ENCODE peak calls at places on chromosomes 12 and 14, in four cellular contexts. E is HCT116, S is H1, A is K562. L is an unnamed sample.

GRCh38 chr12:72271741-72272661 is at the start of gene TRHDE:
- DNase-seq in S (no peak), A (no peak), E (no peak), L (no peak)

GRCh38 chr14:61472801-61473376 is 151.5 kb downstream of the PRKCH start:
- DNase-seq in A (no peak), S (no peak), E (no peak), L (no peak)

GRCh38 chr12:93536766-93537515 is 35.5 kb upstream of the SOCS2 start:
- DNase-seq in E (no peak), A (no peak), S (no peak), L (peak)

GRCh38 chr14:64826845-64827244 is 52.9 kb downstream of the SPTB start:
- DNase-seq in E (no peak), S (no peak), A (no peak), L (no peak)

GRCh38 chr12:49776413-49776812 is 35.1 kb downstream of the TMBIM6 start:
- DNase-seq in E (peak), A (peak), S (peak), L (no peak)

GRCh38 chr14:57575482-57575881 is 81.8 kb upstream of the CCDC198 start:
- DNase-seq in S (no peak), E (no peak), A (no peak), L (no peak)

GRCh38 chr14:105144666-105145380 is 23.8 kb downstream of the JAG2 start:
- DNase-seq in A (no peak), S (no peak), E (no peak), L (no peak)

GRCh38 chr12:122646568-122647220 is 56.5 kb downstream of the HCAR2 start:
- DNase-seq in A (no peak), E (no peak), S (no peak), L (peak)

GRCh38 chr12:63098851-63099250 is 52.1 kb downstream of the AVPR1A start:
- DNase-seq in S (no peak), A (peak), E (no peak), L (no peak)

DNA sequence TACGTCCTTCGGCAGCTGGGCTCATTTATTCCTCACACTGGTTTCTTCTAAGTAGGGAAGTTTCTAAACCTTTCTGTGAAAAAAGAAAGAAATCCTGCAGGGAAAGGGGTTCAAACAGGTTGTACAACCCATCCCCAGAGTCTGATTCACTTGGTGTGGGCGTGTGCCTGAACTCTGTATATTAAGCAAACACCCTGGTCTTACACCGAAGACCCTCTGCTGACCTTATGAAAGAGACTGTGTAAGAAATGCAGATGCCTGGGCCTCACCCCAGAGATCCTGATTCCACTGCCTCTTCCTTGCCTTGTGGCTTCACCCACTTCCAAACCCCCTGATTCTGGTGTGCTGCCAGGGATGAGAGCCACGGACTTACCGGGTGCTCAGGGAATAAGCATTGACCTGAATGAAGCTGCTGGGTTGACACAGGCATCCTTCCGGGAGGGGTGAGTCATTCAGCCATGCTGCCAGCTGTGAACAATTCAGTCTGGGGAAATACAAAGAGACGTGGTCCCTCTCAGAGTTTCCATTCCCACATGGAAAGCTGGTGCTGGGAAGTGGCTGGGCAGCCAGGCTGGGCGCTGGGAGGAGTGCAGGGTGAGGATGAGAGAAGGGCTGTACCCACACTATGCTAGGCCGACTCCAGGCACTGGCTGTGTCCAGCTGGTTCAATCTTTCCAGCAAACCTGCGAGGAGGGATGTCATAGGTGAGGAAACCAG is 26.5 kb upstream of the ACTN1 start:
- DNase-seq in E (peak), A (no peak), S (no peak), L (no peak)
- TF ChIP-seq EGR1 in E (peak), A (peak), S (no peak), L (no peak)

GRCh38 chr14:67541448-67542387 is 8.6 kb downstream of the PLEKHH1 start:
- DNase-seq in A (peak), E (no peak), S (no peak), L (no peak)
- TF ChIP-seq EGR1 in A (peak), E (no peak), S (no peak), L (no peak)

GRCh38 chr14:71885301-71885700 is 46.9 kb upstream of the RGS6 start:
- DNase-seq in A (no peak), E (no peak), S (no peak), L (no peak)
- TF ChIP-seq EGR1 in A (no peak), E (no peak), S (no peak), L (no peak)

GRCh38 chr12:1457901-1458300 is 136.5 kb downstream of the FBXL14 start:
- DNase-seq in S (no peak), E (no peak), A (no peak), L (no peak)
- TF ChIP-seq EGR1 in S (no peak), E (no peak), A (no peak), L (no peak)

GRCh38 chr12:109725321-109726105 is 11.9 kb downstream of the FAM222A start:
- DNase-seq in A (no peak), E (no peak), S (no peak), L (no peak)

GRCh38 chr12:109726106-109726497 is 12.5 kb downstream of the FAM222A start:
- DNase-seq in A (no peak), S (no peak), E (no peak), L (no peak)

GRCh38 chr12:109723311-109723791 is 9.7 kb downstream of the FAM222A start:
- DNase-seq in E (no peak), S (no peak), A (no peak), L (no peak)

GRCh38 chr12:109722753-109723109 is 9.1 kb downstream of the FAM222A start:
- DNase-seq in S (no peak), A (no peak), E (no peak), L (no peak)

DNA sequence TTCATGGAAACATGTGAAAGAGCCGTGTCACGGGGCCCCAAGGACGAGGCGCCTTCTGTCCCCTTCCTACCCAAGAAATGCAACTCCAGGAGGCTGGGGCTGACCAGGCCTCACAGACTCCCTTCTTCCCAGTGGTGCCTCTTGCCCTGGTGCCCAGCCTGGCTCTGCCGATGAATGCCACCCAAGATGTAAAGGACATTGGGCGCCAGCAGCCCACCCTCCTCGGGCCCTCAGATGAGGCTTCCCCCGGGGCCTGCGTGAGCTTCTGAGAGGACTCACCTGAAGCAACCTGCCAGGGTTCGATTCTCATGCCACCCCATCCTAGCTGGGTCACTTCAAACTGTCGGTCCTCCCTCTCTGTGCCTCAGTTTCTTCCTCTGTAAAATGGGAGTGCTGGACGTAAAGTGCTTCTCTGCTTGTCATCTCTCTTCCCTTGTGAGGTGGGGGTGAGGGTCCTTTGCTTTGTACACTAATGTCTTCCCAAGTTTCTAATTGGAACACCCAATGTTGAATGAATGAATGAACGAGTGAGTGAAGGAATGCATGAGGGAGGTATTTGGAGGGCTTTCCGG is 10.8 kb downstream of the FAM222A start:
- DNase-seq in S (no peak), E (no peak), A (no peak), L (no peak)
- TF ChIP-seq EGR1 in S (no peak), E (no peak), A (no peak), L (no peak)

GRCh38 chr14:101839661-101840060 is 78.2 kb downstream of the PPP2R5C start:
- DNase-seq in E (no peak), S (no peak), A (no peak), L (no peak)

GRCh38 chr14:101840649-101841365 is 79.3 kb downstream of the PPP2R5C start:
- DNase-seq in S (no peak), E (no peak), A (no peak), L (no peak)

GRCh38 chr14:101836131-101836530 is 74.6 kb downstream of the PPP2R5C start:
- DNase-seq in S (no peak), A (no peak), E (no peak), L (no peak)

GRCh38 chr14:101839236-101839635 is 77.7 kb downstream of the PPP2R5C start:
- DNase-seq in S (no peak), A (no peak), E (no peak), L (peak)

GRCh38 chr14:101838476-101838875 is 77.0 kb downstream of the PPP2R5C start:
- DNase-seq in E (no peak), A (no peak), S (no peak), L (no peak)
- TF ChIP-seq EGR1 in E (no peak), A (no peak), S (no peak), L (no peak)